ENCODE peak calls at places on chromosomes 1 and 21, in five cellular contexts. Z, H, S, F and C are unnamed samples.

GRCh38 chr1:157992031-157992568 is 1.3 kb upstream of the KIRREL1 start:
- DNase-seq in Z (peak), H (peak), S (peak), F (no peak), C (no peak)

GRCh38 chr1:207393610-207394009 is 60.5 kb upstream of the CR2 start:
- DNase-seq in Z (peak), H (no peak), S (peak), F (no peak), C (peak)

GRCh38 chr1:159922499-159923202 is 2.7 kb downstream of the TAGLN2 start:
- DNase-seq in Z (no peak), H (peak), S (peak), F (no peak), C (no peak)

GRCh38 chr1:216670118-216670870 is 52.9 kb downstream of the ESRRG start:
- DNase-seq in Z (peak), H (no peak), S (peak), F (no peak), C (no peak)

GRCh38 chr1:3545363-3546047 is 65.8 kb downstream of the MEGF6 start:
- DNase-seq in Z (no peak), H (no peak), S (peak), F (no peak), C (no peak)

GRCh38 chr1:208528577-208529240 is 284.5 kb upstream of the PLXNA2 start:
- DNase-seq in Z (peak), H (peak), S (no peak), F (no peak), C (no peak)

GRCh38 chr1:17561252-17561558 is 21.7 kb downstream of the ARHGEF10L start:
- DNase-seq in Z (peak), H (no peak), S (no peak), F (no peak), C (no peak)

GRCh38 chr21:45136927-45137611 is 62.7 kb downstream of the ADARB1 start:
- DNase-seq in Z (peak), H (peak), S (peak), F (peak), C (peak)

GRCh38 chr1:185063719-185064118 is 18.4 kb downstream of the RNF2 start:
- DNase-seq in Z (no peak), H (no peak), S (no peak), F (no peak), C (no peak)

GRCh38 chr1:201311356-201312011 is 28.2 kb downstream of the PKP1 start:
- DNase-seq in Z (no peak), H (no peak), S (no peak), F (no peak), C (no peak)

GRCh38 chr1:226671268-226671667 is 67.8 kb downstream of the ITPKB start:
- DNase-seq in Z (no peak), H (no peak), S (no peak), F (peak), C (no peak)

GRCh38 chr1:155196103-155196892 is 11.4 kb downstream of the THBS3 start:
- DNase-seq in Z (no peak), H (no peak), S (no peak), F (no peak), C (no peak)

GRCh38 chr1:12417389-12417788 is 187.6 kb downstream of the VPS13D start:
- DNase-seq in Z (no peak), H (no peak), S (no peak), F (no peak), C (no peak)

GRCh38 chr1:211591980-211592493 is 13.1 kb upstream of the SLC30A1 start:
- DNase-seq in Z (peak), H (no peak), S (peak), F (no peak), C (no peak)

GRCh38 chr1:18124977-18125376 is 17.4 kb downstream of the IGSF21 start:
- DNase-seq in Z (no peak), H (no peak), S (no peak), F (no peak), C (no peak)

GRCh38 chr1:76562292-76562691 is 305.0 kb upstream of the ST6GALNAC5 start:
- DNase-seq in Z (no peak), H (no peak), S (no peak), F (no peak), C (no peak)

GRCh38 chr1:228213917-228214808 is 6.3 kb downstream of the OBSCN start:
- DNase-seq in Z (no peak), H (peak), S (no peak), F (no peak), C (no peak)

GRCh38 chr1:16207318-16208269 is 4.9 kb downstream of the ARHGEF19 start:
- DNase-seq in Z (no peak), H (peak), S (no peak), F (no peak), C (no peak)

GRCh38 chr1:116491985-116492811 is 78.6 kb downstream of the CD58 start:
- DNase-seq in Z (peak), H (no peak), S (peak), F (no peak), C (no peak)

GRCh38 chr21:27168084-27168483 is 201.2 kb upstream of the ADAMTS5 start:
- DNase-seq in Z (no peak), H (no peak), S (peak), F (no peak), C (no peak)

GRCh38 chr1:203985044-203985443 is 87.9 kb upstream of the SOX13 start:
- DNase-seq in Z (no peak), H (no peak), S (no peak), F (no peak), C (no peak)

GRCh38 chr1:197774691-197775281 is 494 bp downstream of the DENND1B start:
- DNase-seq in Z (peak), H (peak), S (peak), F (peak), C (no peak)

GRCh38 chr1:150514260-150514659 is 1.3 kb upstream of the FALEC start:
- DNase-seq in Z (no peak), H (no peak), S (no peak), F (no peak), C (no peak)

GRCh38 chr1:33324677-33325417 is 3.9 kb upstream of the A3GALT2 start:
- DNase-seq in Z (no peak), H (no peak), S (no peak), F (no peak), C (no peak)

GRCh38 chr1:56434025-56434424 is 145.3 kb downstream of the PLPP3 start:
- DNase-seq in Z (no peak), H (no peak), S (peak), F (no peak), C (no peak)

GRCh38 chr1:18537386-18538306 is 56.9 kb downstream of the KLHDC7A start:
- DNase-seq in Z (no peak), H (no peak), S (no peak), F (no peak), C (no peak)

GRCh38 chr21:41663805-41664788 is 102.8 kb downstream of the RIPK4 start:
- DNase-seq in Z (no peak), H (no peak), S (peak), F (no peak), C (no peak)

GRCh38 chr1:34163792-34164509 is 1.1 kb downstream of the CSMD2 start:
- DNase-seq in Z (peak), H (no peak), S (no peak), F (no peak), C (no peak)

GRCh38 chr21:31752967-31753366 is 21.0 kb upstream of the SCAF4 start:
- DNase-seq in Z (no peak), H (no peak), S (no peak), F (no peak), C (no peak)

GRCh38 chr1:101451888-101452287 is 215.1 kb downstream of the S1PR1 start:
- DNase-seq in Z (no peak), H (no peak), S (no peak), F (no peak), C (no peak)

GRCh38 chr1:221263831-221264767 is 384.9 kb downstream of the HLX start:
- DNase-seq in Z (peak), H (no peak), S (peak), F (peak), C (no peak)

GRCh38 chr1:205275133-205275532 is 46.4 kb downstream of the NUAK2 start:
- DNase-seq in Z (no peak), H (no peak), S (no peak), F (no peak), C (no peak)

GRCh38 chr1:15277933-15278332 is 30.9 kb downstream of the FHAD1 start:
- DNase-seq in Z (no peak), H (no peak), S (no peak), F (no peak), C (no peak)

GRCh38 chr1:58290685-58291372 is 255.7 kb downstream of the OMA1 start:
- DNase-seq in Z (peak), H (no peak), S (peak), F (no peak), C (no peak)

GRCh38 chr1:22108343-22109135 is 34.4 kb downstream of the WNT4 start:
- DNase-seq in Z (no peak), H (no peak), S (no peak), F (no peak), C (no peak)

GRCh38 chr1:175512637-175513412 is 230.6 kb downstream of the TNR start:
- DNase-seq in Z (no peak), H (no peak), S (no peak), F (no peak), C (no peak)